ENCODE peak calls at places on chromosomes 13 and 19, in five cellular contexts. Z is NCI-H146, Q is GOT3, A is cardiac fibroblast, B is germinal center. L is an unnamed sample.

GRCh38 chr19:12890787-12891552 is at the start of gene GCDH:
- DNase-seq in Z (peak; percentile 100), Q (peak; percentile 87), A (peak; percentile 99), B (peak; percentile 97), L (peak; percentile 91)

GRCh38 chr13:95814494-95814893 is 137.6 kb downstream of the DNAJC3 start:
- DNase-seq in Z (no peak), Q (no peak), A (no peak), B (no peak), L (no peak)

GRCh38 chr19:2602391-2603181 is 99.9 kb downstream of the GNG7 start:
- DNase-seq in Z (no peak), Q (no peak), A (peak; percentile 98), B (no peak), L (peak; percentile 97)

GRCh38 chr19:32800757-32801156 is 68.8 kb downstream of the SLC7A9 start:
- DNase-seq in Z (no peak), Q (no peak), A (no peak), B (no peak), L (no peak)

GRCh38 chr19:43469160-43469480 is 3.7 kb upstream of the LYPD3 start:
- DNase-seq in Z (no peak), Q (no peak), A (no peak), B (no peak), L (no peak)

GRCh38 chr19:48928164-48929005 is 5.1 kb upstream of the DHDH start:
- DNase-seq in Z (no peak), Q (no peak), A (peak; percentile 82), B (no peak), L (no peak)

GRCh38 chr13:46211116-46211515 is 612 bp upstream of the LRRC63 start:
- DNase-seq in Z (no peak), Q (no peak), A (no peak), B (peak; percentile 6), L (no peak)

GRCh38 chr13:24692541-24692940 is 12.3 kb downstream of the ATP12A start:
- DNase-seq in Z (no peak), Q (no peak), A (peak; percentile 73), B (no peak), L (no peak)

GRCh38 chr13:114212096-114212495 is 22.6 kb upstream of the CDC16 start:
- DNase-seq in Z (no peak), Q (no peak), A (no peak), B (no peak), L (no peak)

GRCh38 chr19:45973564-45974338 is at the start of gene NOVA2:
- DNase-seq in Z (peak; percentile 87), Q (no peak), A (peak; percentile 81), B (peak; percentile 85), L (no peak)

GRCh38 chr13:52665325-52665724 is 12.7 kb downstream of the SUGT1 start:
- DNase-seq in Z (peak; percentile 19), Q (no peak), A (peak; percentile 47), B (peak; percentile 31), L (no peak)

GRCh38 chr13:23965346-23965745 is 68.0 kb upstream of the C1QTNF9B start:
- DNase-seq in Z (no peak), Q (no peak), A (peak; percentile 24), B (no peak), L (no peak)

GRCh38 chr19:18865973-18866799 is 29.8 kb downstream of the CERS1 start:
- DNase-seq in Z (no peak), Q (no peak), A (peak; percentile 66), B (peak; percentile 87), L (no peak)

GRCh38 chr13:110397445-110397844 is 90.4 kb downstream of the COL4A2 start:
- DNase-seq in Z (no peak), Q (no peak), A (peak; percentile 93), B (no peak), L (no peak)

GRCh38 chr13:80039000-80039399 is 301.9 kb downstream of the SPRY2 start:
- DNase-seq in Z (no peak), Q (no peak), A (no peak), B (no peak), L (no peak)

GRCh38 chr19:6412111-6412999 is 12.3 kb downstream of the KHSRP start:
- DNase-seq in Z (no peak), Q (no peak), A (peak; percentile 25), B (peak; percentile 58), L (no peak)

GRCh38 chr19:51702103-51702753 is 9.1 kb downstream of the SPACA6 start:
- DNase-seq in Z (no peak), Q (no peak), A (peak; percentile 78), B (peak; percentile 71), L (no peak)

GRCh38 chr19:33403221-33403972 is 29.9 kb downstream of the CEBPG start:
- DNase-seq in Z (no peak), Q (no peak), A (no peak), B (no peak), L (no peak)

GRCh38 chr19:27774827-27775226 is 1438.1 kb downstream of the UQCRFS1 start:
- DNase-seq in Z (no peak), Q (no peak), A (no peak), B (peak; percentile 47), L (no peak)

GRCh38 chr13:91017031-91017668 is 330.3 kb upstream of the MIR17HG start:
- DNase-seq in Z (peak; percentile 55), Q (no peak), A (peak; percentile 57), B (peak; percentile 34), L (peak; percentile 2)

GRCh38 chr13:49214917-49215376 is 5.2 kb upstream of the MLNR start:
- DNase-seq in Z (peak; percentile 7), Q (no peak), A (peak; percentile 35), B (peak; percentile 63), L (no peak)

GRCh38 chr13:26838821-26839220 is 78.2 kb upstream of the GPR12 start:
- DNase-seq in Z (no peak), Q (no peak), A (no peak), B (no peak), L (no peak)

GRCh38 chr19:47380559-47380958 is 31.4 kb downstream of the DHX34 start:
- DNase-seq in Z (no peak), Q (no peak), A (no peak), B (no peak), L (no peak)

GRCh38 chr13:40187324-40187795 is 479.1 kb downstream of the FOXO1 start:
- DNase-seq in Z (peak; percentile 37), Q (no peak), A (no peak), B (no peak), L (no peak)

GRCh38 chr19:45767410-45767880 is 1.6 kb downstream of the SIX5 start:
- DNase-seq in Z (peak; percentile 46), Q (peak; percentile 28), A (peak; percentile 91), B (no peak), L (peak; percentile 63)

GRCh38 chr19:47109541-47110375 is 3.8 kb downstream of the ZC3H4 start:
- DNase-seq in Z (no peak), Q (no peak), A (peak; percentile 62), B (no peak), L (no peak)